ENCODE peak calls at places on chromosomes 16 and 17, in seven cellular contexts. S, J, E, R, N, L and V are unnamed samples.

GRCh38 chr16:59044616-59045015 is 310.5 kb upstream of the GOT2 start:
- DNase-seq in R (no peak), N (no peak), J (no peak), S (no peak), E (no peak), L (no peak), V (no peak)

GRCh38 chr17:9576521-9577401 is at the start of gene CFAP52:
- DNase-seq in E (peak; percentile 75), N (peak; percentile 77), L (no peak), J (peak; percentile 75), R (peak; percentile 69), S (peak; percentile 59), V (peak; percentile 89)

GRCh38 chr17:14593956-14594355 is 293.1 kb downstream of the HS3ST3B1 start:
- DNase-seq in J (no peak), S (no peak), L (no peak), R (no peak), N (no peak), E (no peak), V (no peak)

GRCh38 chr17:61689610-61690180 is 98.7 kb upstream of the NACA2 start:
- DNase-seq in L (no peak), N (no peak), S (no peak), R (no peak), E (no peak), J (no peak), V (no peak)

GRCh38 chr16:20799599-20799998 is 6.7 kb downstream of the ERI2 start:
- DNase-seq in S (no peak), N (no peak), R (no peak), E (no peak), J (no peak), L (no peak), V (no peak)

GRCh38 chr16:75333770-75334169 is 82.3 kb upstream of the BCAR1 start:
- DNase-seq in S (no peak), R (peak; percentile 12), L (no peak), N (no peak), J (no peak), E (no peak), V (no peak)

GRCh38 chr17:8212312-8213180 is 2.2 kb upstream of the AURKB start:
- DNase-seq in E (no peak), R (no peak), S (no peak), L (no peak), J (no peak), N (no peak), V (no peak)

GRCh38 chr17:2406903-2407790 is 6.3 kb upstream of the MNT start:
- DNase-seq in E (peak; percentile 67), R (no peak), L (peak; percentile 82), S (no peak), N (peak; percentile 65), J (no peak), V (no peak)

GRCh38 chr17:44829558-44830358 is at the start of gene GJC1:
- DNase-seq in J (no peak), N (no peak), L (no peak), R (peak; percentile 56), E (peak; percentile 30), S (peak; percentile 41), V (no peak)